ENCODE peak calls at places on chromosome 10, in nine cellular contexts. D, Z, B, U, F, T, I, M and H are unnamed samples.

GRCh38 chr10:86648706-86649426 is 5.5 kb upstream of the OPN4 start:
- DNase-seq in D (no peak), Z (peak), B (peak), U (peak), F (no peak), T (peak), I (peak), M (peak), H (peak)

GRCh38 chr10:70807566-70807965 is 8.2 kb upstream of the SGPL1 start:
- DNase-seq in D (no peak), Z (no peak), B (no peak), U (no peak), F (peak), T (no peak), I (no peak), M (no peak), H (no peak)

GRCh38 chr10:48885376-48885775 is 54.3 kb downstream of the LRRC18 start:
- DNase-seq in D (no peak), Z (no peak), B (no peak), U (no peak), F (peak), T (no peak), I (peak), M (no peak), H (peak)

GRCh38 chr10:99431190-99431549 is 746 bp upstream of the GOT1 start:
- DNase-seq in D (peak), Z (peak), B (peak), U (peak), F (peak), T (no peak), I (peak), M (peak), H (peak)

GRCh38 chr10:80515511-80515910 is 22.2 kb upstream of the SH2D4B start:
- DNase-seq in D (no peak), Z (no peak), B (no peak), U (no peak), F (no peak), T (no peak), I (no peak), M (no peak), H (no peak)

GRCh38 chr10:60798031-60798430 is 19.8 kb downstream of the CDK1 start:
- DNase-seq in D (no peak), Z (no peak), B (no peak), U (no peak), F (no peak), T (no peak), I (no peak), M (no peak), H (no peak)

GRCh38 chr10:62626817-62627216 is 177.7 kb upstream of the ADO start:
- DNase-seq in D (no peak), Z (peak), B (no peak), U (no peak), F (no peak), T (no peak), I (no peak), M (peak), H (peak)

GRCh38 chr10:72847681-72848080 is 45.9 kb upstream of the OIT3 start:
- DNase-seq in D (no peak), Z (no peak), B (no peak), U (no peak), F (peak), T (no peak), I (no peak), M (no peak), H (peak)

GRCh38 chr10:32402499-32402898 is 43.4 kb upstream of the CCDC7 start:
- DNase-seq in D (no peak), Z (no peak), B (no peak), U (no peak), F (no peak), T (no peak), I (no peak), M (no peak), H (no peak)

GRCh38 chr10:75624632-75625031 is 193.2 kb downstream of the LRMDA start:
- DNase-seq in D (no peak), Z (no peak), B (no peak), U (no peak), F (no peak), T (no peak), I (no peak), M (no peak), H (no peak)

GRCh38 chr10:99276848-99277486 is 41.3 kb upstream of the HPSE2 start:
- DNase-seq in D (no peak), Z (peak), B (no peak), U (no peak), F (peak), T (no peak), I (no peak), M (peak), H (peak)

GRCh38 chr10:7383442-7383841 is 27.4 kb downstream of the SFMBT2 start:
- DNase-seq in D (no peak), Z (no peak), B (no peak), U (no peak), F (no peak), T (no peak), I (no peak), M (no peak), H (no peak)

GRCh38 chr10:33790506-33791283 is 456.2 kb upstream of the NRP1 start:
- DNase-seq in D (no peak), Z (peak), B (no peak), U (no peak), F (no peak), T (no peak), I (no peak), M (no peak), H (no peak)

GRCh38 chr10:33189373-33189772 is 145.1 kb downstream of the NRP1 start:
- DNase-seq in D (no peak), Z (no peak), B (no peak), U (no peak), F (no peak), T (no peak), I (no peak), M (no peak), H (no peak)

GRCh38 chr10:123675811-123676210 is 9.7 kb downstream of the GPR26 start:
- DNase-seq in D (no peak), Z (no peak), B (no peak), U (no peak), F (no peak), T (no peak), I (no peak), M (no peak), H (no peak)

GRCh38 chr10:10056958-10057357 is 960.7 kb upstream of the CELF2 start:
- DNase-seq in D (no peak), Z (no peak), B (no peak), U (no peak), F (no peak), T (no peak), I (no peak), M (peak), H (no peak)

GRCh38 chr10:46523119-46523880 is 33.2 kb downstream of the GPRIN2 start:
- DNase-seq in D (peak), Z (no peak), B (peak), U (no peak), F (no peak), T (no peak), I (peak), M (peak), H (peak)

GRCh38 chr10:101848408-101848807 is 4.8 kb upstream of the KCNIP2 start:
- DNase-seq in D (no peak), Z (no peak), B (peak), U (no peak), F (peak), T (no peak), I (no peak), M (peak), H (no peak)

GRCh38 chr10:46296629-46297275 is 10.0 kb downstream of the ANTXRL start:
- DNase-seq in D (no peak), Z (no peak), B (peak), U (no peak), F (peak), T (no peak), I (no peak), M (no peak), H (no peak)

GRCh38 chr10:94023909-94024308 is 30.2 kb downstream of the PLCE1 start:
- DNase-seq in D (no peak), Z (no peak), B (no peak), U (no peak), F (no peak), T (no peak), I (no peak), M (no peak), H (no peak)

GRCh38 chr10:62870866-62871265 is 54.7 kb upstream of the EGR2 start:
- DNase-seq in D (no peak), Z (no peak), B (no peak), U (no peak), F (no peak), T (no peak), I (no peak), M (no peak), H (no peak)

GRCh38 chr10:1612910-1613309 is 124.4 kb downstream of the ADARB2 start:
- DNase-seq in D (no peak), Z (no peak), B (no peak), U (no peak), F (no peak), T (no peak), I (no peak), M (no peak), H (no peak)

GRCh38 chr10:24897326-24897926 is 55.0 kb downstream of the PRTFDC1 start:
- DNase-seq in D (no peak), Z (peak), B (no peak), U (no peak), F (no peak), T (no peak), I (no peak), M (peak), H (peak)

GRCh38 chr10:15515207-15515606 is 144.1 kb upstream of the FAM171A1 start:
- DNase-seq in D (no peak), Z (no peak), B (no peak), U (peak), F (no peak), T (no peak), I (peak), M (no peak), H (no peak)

GRCh38 chr10:50600831-50601466 is 22.8 kb downstream of the SGMS1 start:
- DNase-seq in D (no peak), Z (no peak), B (no peak), U (no peak), F (no peak), T (no peak), I (no peak), M (peak), H (no peak)

GRCh38 chr10:18229839-18230238 is 89.6 kb downstream of the CACNB2 start:
- DNase-seq in D (no peak), Z (no peak), B (no peak), U (no peak), F (no peak), T (no peak), I (no peak), M (no peak), H (peak)

GRCh38 chr10:1464866-1465265 is 272.5 kb downstream of the ADARB2 start:
- DNase-seq in D (no peak), Z (no peak), B (no peak), U (no peak), F (no peak), T (no peak), I (no peak), M (no peak), H (no peak)

GRCh38 chr10:20006169-20006870 is 190.1 kb downstream of the PLXDC2 start:
- DNase-seq in D (no peak), Z (no peak), B (no peak), U (no peak), F (no peak), T (no peak), I (no peak), M (peak), H (no peak)

GRCh38 chr10:67903581-67903980 is 19.1 kb downstream of the SIRT1 start:
- DNase-seq in D (no peak), Z (no peak), B (no peak), U (no peak), F (no peak), T (no peak), I (no peak), M (no peak), H (no peak)

DNA sequence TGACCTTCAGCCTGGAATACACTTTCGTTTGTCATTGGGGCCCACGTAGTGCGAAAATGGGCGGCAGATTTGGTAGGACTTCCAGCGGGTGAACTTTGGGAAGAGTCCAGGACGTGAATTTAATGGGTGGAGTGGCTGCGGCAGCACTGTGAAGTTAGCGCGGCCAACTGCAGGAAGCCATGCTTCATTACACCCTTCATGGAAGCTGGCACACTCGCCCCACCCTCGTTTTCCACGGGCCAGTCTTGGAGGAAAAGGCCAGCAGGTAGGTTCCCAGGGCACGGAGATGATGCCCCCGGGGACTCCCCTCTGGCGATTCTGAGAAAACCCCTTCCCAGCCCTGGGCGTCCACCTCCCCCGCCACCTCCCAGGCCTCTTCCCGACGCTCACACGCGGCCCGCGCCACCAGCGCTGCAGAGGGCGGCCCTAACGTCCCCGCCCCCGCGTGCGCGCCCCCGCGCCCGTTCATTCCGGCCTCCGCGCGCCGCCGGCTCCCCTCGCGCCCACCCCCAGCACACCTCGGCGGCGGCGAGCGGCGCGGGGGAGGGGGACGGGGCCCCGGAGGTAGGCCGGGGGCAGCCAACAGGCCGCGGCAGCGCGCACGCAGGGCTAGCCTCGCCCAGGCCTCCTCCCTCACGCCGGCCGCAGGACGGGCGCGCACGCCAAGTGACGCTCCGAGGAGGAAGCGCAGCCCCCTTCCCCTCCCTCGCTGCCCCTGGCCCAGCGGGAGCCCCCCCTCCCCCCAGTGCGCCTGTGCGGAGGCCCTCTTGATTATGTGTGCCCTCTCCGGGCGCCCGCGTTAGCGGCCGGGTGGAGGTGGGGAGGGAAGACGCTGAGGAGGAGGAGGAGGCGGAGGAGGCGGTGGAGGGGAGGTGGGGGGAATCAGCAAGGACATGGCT is at the start of gene MLLT10:
- DNase-seq in D (peak), Z (peak), B (peak), U (peak), F (peak), T (no peak), I (peak), M (peak), H (peak)
- TF ChIP-seq CTCF in D (peak), Z (peak), B (no peak), U (no peak), F (no peak), T (peak), I (no peak), M (peak), H (peak)

DNA sequence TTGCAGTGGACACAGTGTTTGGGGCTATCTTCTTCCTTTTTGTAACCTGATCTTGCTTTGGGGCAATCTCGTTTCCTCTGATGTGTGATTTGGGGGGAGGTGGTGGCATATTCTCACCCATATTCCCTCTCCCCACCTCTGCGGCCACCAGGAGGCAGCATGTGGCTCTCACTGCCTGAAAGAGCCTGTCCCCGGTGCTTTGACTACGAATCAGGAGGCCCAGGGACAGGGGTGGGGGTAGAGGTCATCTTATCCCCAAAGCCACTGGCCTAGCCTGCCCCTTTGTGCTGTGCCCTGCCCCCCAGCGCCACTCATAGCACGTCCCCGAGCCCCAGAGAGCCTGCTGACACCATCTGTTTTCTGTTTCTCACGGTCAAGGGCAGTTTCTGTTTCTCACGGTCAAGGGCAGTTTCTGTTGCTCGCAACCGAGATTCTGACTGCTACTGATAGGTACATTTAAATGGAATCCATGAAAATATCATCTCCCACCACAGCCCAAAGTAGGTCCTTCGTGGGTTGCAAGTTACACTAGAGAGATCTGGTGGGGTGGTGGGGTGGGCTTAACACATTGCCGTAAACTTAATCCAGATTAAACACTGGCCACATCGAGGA is 28.2 kb downstream of the PHYH start:
- DNase-seq in D (no peak), Z (no peak), B (peak), U (no peak), F (peak), T (no peak), I (peak), M (peak), H (peak)
- H3K4me3 ChIP-seq in D (no peak), Z (no peak), B (no peak), U (no peak), F (no peak), T (peak), I (no peak), M (no peak), H (no peak)

GRCh38 chr10:92826061-92826460 is 22.3 kb upstream of the EXOC6 start:
- DNase-seq in D (no peak), Z (no peak), B (no peak), U (no peak), F (no peak), T (no peak), I (no peak), M (no peak), H (no peak)

GRCh38 chr10:92822060-92822634 is 26.2 kb upstream of the EXOC6 start:
- DNase-seq in D (no peak), Z (peak), B (no peak), U (no peak), F (peak), T (no peak), I (no peak), M (peak), H (peak)

GRCh38 chr10:92826504-92826903 is 21.8 kb upstream of the EXOC6 start:
- DNase-seq in D (no peak), Z (no peak), B (no peak), U (no peak), F (no peak), T (no peak), I (no peak), M (no peak), H (no peak)

GRCh38 chr10:92822964-92823363 is 25.4 kb upstream of the EXOC6 start:
- DNase-seq in D (no peak), Z (peak), B (no peak), U (no peak), F (peak), T (no peak), I (no peak), M (peak), H (peak)
- TF ChIP-seq CTCF in D (no peak), Z (no peak), B (no peak), U (no peak), F (peak), T (no peak), I (no peak), M (peak), H (no peak)

GRCh38 chr10:130725474-130725970 is 586.0 kb downstream of the TCERG1L start:
- DNase-seq in D (no peak), Z (no peak), B (no peak), U (no peak), F (no peak), T (no peak), I (no peak), M (no peak), H (no peak)

GRCh38 chr10:130726996-130727725 is 584.4 kb downstream of the TCERG1L start:
- DNase-seq in D (no peak), Z (no peak), B (no peak), U (no peak), F (no peak), T (no peak), I (no peak), M (no peak), H (no peak)

GRCh38 chr10:130728531-130729215 is 582.8 kb downstream of the TCERG1L start:
- DNase-seq in D (no peak), Z (no peak), B (no peak), U (no peak), F (no peak), T (no peak), I (no peak), M (no peak), H (no peak)

GRCh38 chr10:130729876-130730275 is 581.6 kb downstream of the TCERG1L start:
- DNase-seq in D (no peak), Z (no peak), B (no peak), U (no peak), F (no peak), T (no peak), I (no peak), M (no peak), H (no peak)

GRCh38 chr10:130727766-130728490 is 583.6 kb downstream of the TCERG1L start:
- DNase-seq in D (peak), Z (no peak), B (no peak), U (no peak), F (no peak), T (no peak), I (no peak), M (no peak), H (no peak)
- H3K4me3 ChIP-seq in D (no peak), Z (no peak), B (no peak), U (no peak), F (no peak), T (no peak), I (no peak), M (no peak), H (no peak)

GRCh38 chr10:117175215-117175900 is 21.9 kb upstream of the KCNK18 start:
- DNase-seq in D (peak), Z (no peak), B (peak), U (peak), F (no peak), T (no peak), I (no peak), M (no peak), H (peak)
- TF ChIP-seq CTCF in D (peak), Z (no peak), B (no peak), U (no peak), F (no peak), T (no peak), I (peak), M (no peak), H (no peak)

GRCh38 chr10:121216721-121217181 is 365.6 kb downstream of the WDR11 start:
- DNase-seq in D (peak), Z (no peak), B (peak), U (no peak), F (no peak), T (no peak), I (no peak), M (no peak), H (no peak)
- H3K4me3 ChIP-seq in D (no peak), Z (no peak), B (no peak), U (no peak), F (no peak), T (no peak), I (no peak), M (no peak), H (no peak)

GRCh38 chr10:53843691-53844362 is 957.2 kb downstream of the PCDH15 start:
- DNase-seq in D (no peak), Z (peak), B (no peak), U (no peak), F (no peak), T (no peak), I (no peak), M (peak), H (peak)

GRCh38 chr10:53841746-53842145 is 959.3 kb downstream of the PCDH15 start:
- DNase-seq in D (no peak), Z (no peak), B (no peak), U (no peak), F (no peak), T (no peak), I (no peak), M (no peak), H (no peak)

GRCh38 chr10:53846809-53847208 is 954.2 kb downstream of the PCDH15 start:
- DNase-seq in D (no peak), Z (no peak), B (no peak), U (no peak), F (no peak), T (no peak), I (no peak), M (no peak), H (peak)
- TF ChIP-seq CTCF in D (no peak), Z (no peak), B (no peak), U (no peak), F (no peak), T (no peak), I (no peak), M (no peak), H (peak)